ENCODE peak calls at places on chromosomes 7 and 10, in nine cellular contexts. K is heart right ventricle, W is aorta, U is heart left ventricle, P is suprapubic skin, D is HCT116, G is right lobe of liver, H is small intestine, I is tibial artery. L is an unnamed sample.

GRCh38 chr7:74269757-74270277 is 15.6 kb upstream of the RFC2 start:
- DNase-seq in K (no peak), W (peak; percentile 81), U (peak; percentile 59), P (no peak), D (peak; percentile 76), G (no peak), H (peak; percentile 71), I (peak; percentile 36), L (peak; percentile 76)

GRCh38 chr7:51366930-51367613 is 50.5 kb upstream of the COBL start:
- DNase-seq in K (no peak), W (no peak), U (peak; percentile 36), P (no peak), D (no peak), G (no peak), H (peak; percentile 71), I (no peak), L (peak; percentile 61)

GRCh38 chr7:26853788-26854393 is 10.5 kb downstream of the SKAP2 start:
- DNase-seq in K (no peak), W (no peak), U (no peak), P (no peak), D (peak; percentile 31), G (no peak), H (peak; percentile 45), I (no peak), L (peak; percentile 72)

GRCh38 chr7:107692501-107692900 is 31.9 kb downstream of the SLC26A4 start:
- DNase-seq in K (no peak), W (no peak), U (no peak), P (no peak), D (no peak), G (no peak), H (no peak), I (no peak), L (peak; percentile 15)

GRCh38 chr10:46544989-46545791 is 11.3 kb downstream of the GPRIN2 start:
- DNase-seq in K (no peak), W (peak; percentile 74), U (peak; percentile 13), P (peak; percentile 77), D (peak; percentile 10), G (no peak), H (peak; percentile 58), I (peak; percentile 16), L (peak; percentile 31)

GRCh38 chr7:93117327-93117726 is 452 bp downstream of the SAMD9 start:
- DNase-seq in K (no peak), W (no peak), U (no peak), P (no peak), D (no peak), G (no peak), H (peak; percentile 11), I (no peak), L (peak; percentile 21)

GRCh38 chr10:18325889-18326531 is 185.8 kb downstream of the CACNB2 start:
- DNase-seq in K (no peak), W (no peak), U (no peak), P (no peak), D (no peak), G (no peak), H (no peak), I (no peak), L (peak; percentile 20)

GRCh38 chr10:60384006-60384405 is 5.7 kb downstream of the ANK3 start:
- DNase-seq in K (no peak), W (no peak), U (no peak), P (no peak), D (no peak), G (no peak), H (no peak), I (no peak), L (peak; percentile 51)

GRCh38 chr7:74012842-74013249 is 15.1 kb upstream of the ELN start:
- DNase-seq in K (no peak), W (peak; percentile 90), U (no peak), P (no peak), D (no peak), G (no peak), H (no peak), I (peak; percentile 57), L (no peak)

GRCh38 chr10:129831150-129831549 is 132.9 kb downstream of the EBF3 start:
- DNase-seq in K (no peak), W (no peak), U (no peak), P (no peak), D (no peak), G (no peak), H (no peak), I (no peak), L (no peak)

GRCh38 chr7:136513744-136514143 is 354.7 kb upstream of the CHRM2 start:
- DNase-seq in K (no peak), W (no peak), U (no peak), P (no peak), D (no peak), G (no peak), H (no peak), I (no peak), L (no peak)

GRCh38 chr10:95531994-95532399 is 29.2 kb downstream of the SORBS1 start:
- DNase-seq in K (no peak), W (no peak), U (no peak), P (no peak), D (no peak), G (no peak), H (no peak), I (no peak), L (no peak)

GRCh38 chr10:42954776-42955492 is 121.9 kb upstream of the RET start:
- DNase-seq in K (no peak), W (peak; percentile 55), U (no peak), P (peak; percentile 65), D (no peak), G (no peak), H (no peak), I (no peak), L (no peak)

GRCh38 chr10:110317866-110318850 is 13.4 kb upstream of the SMNDC1 start:
- DNase-seq in K (no peak), W (no peak), U (no peak), P (no peak), D (no peak), G (no peak), H (no peak), I (no peak), L (no peak)

GRCh38 chr10:117412469-117413005 is 37.3 kb upstream of the PDZD8 start:
- DNase-seq in K (no peak), W (no peak), U (no peak), P (no peak), D (no peak), G (no peak), H (no peak), I (no peak), L (no peak)

GRCh38 chr10:9010931-9011670 is 956.6 kb downstream of the GATA3 start:
- DNase-seq in K (no peak), W (no peak), U (no peak), P (no peak), D (no peak), G (no peak), H (no peak), I (no peak), L (no peak)

GRCh38 chr7:34425194-34425593 is 232.8 kb upstream of the NPSR1 start:
- DNase-seq in K (no peak), W (no peak), U (no peak), P (no peak), D (no peak), G (no peak), H (no peak), I (no peak), L (no peak)

GRCh38 chr10:133173860-133174523 is 14.0 kb downstream of the KNDC1 start:
- DNase-seq in K (no peak), W (peak; percentile 55), U (no peak), P (peak; percentile 65), D (no peak), G (no peak), H (no peak), I (no peak), L (no peak)

GRCh38 chr7:15801565-15801964 is 115.1 kb upstream of the MEOX2 start:
- DNase-seq in K (no peak), W (no peak), U (no peak), P (no peak), D (no peak), G (no peak), H (no peak), I (peak; percentile 51), L (peak; percentile 24)

DNA sequence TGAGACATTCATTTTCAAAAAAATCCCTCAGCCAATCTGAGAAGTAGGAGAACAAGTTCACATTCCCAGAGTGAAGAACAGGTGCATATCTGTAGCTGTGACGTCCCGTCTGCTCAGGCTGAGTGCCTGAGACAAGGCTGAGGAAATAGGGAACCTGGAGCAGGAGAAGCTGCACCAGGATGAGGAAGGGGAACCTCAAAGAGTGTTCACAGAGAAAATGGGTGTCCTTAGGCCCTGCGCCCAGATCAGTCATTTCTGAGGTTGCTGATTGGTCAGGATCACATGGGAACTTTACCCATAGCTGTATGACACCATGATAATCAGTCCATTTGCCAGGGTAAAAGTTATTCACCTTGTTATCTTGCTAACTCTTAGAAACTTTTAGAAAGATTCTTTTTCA is 34.2 kb upstream of the TARP start:
- DNase-seq in K (no peak), W (no peak), U (no peak), P (no peak), D (no peak), G (no peak), H (no peak), I (no peak), L (no peak)
- H3K4me1 ChIP-seq in K (peaks cover 11% of the 10 kb centered on the region), W (no peaks in the 10 kb centered on the region), U (no peaks in the 10 kb centered on the region), P (peaks cover 13% of the 10 kb centered on the region), D (no peaks in the 10 kb centered on the region), G (no peaks in the 10 kb centered on the region), H (no peaks in the 10 kb centered on the region), I (no peaks in the 10 kb centered on the region), L (peaks cover 16% of the 10 kb centered on the region)

DNA sequence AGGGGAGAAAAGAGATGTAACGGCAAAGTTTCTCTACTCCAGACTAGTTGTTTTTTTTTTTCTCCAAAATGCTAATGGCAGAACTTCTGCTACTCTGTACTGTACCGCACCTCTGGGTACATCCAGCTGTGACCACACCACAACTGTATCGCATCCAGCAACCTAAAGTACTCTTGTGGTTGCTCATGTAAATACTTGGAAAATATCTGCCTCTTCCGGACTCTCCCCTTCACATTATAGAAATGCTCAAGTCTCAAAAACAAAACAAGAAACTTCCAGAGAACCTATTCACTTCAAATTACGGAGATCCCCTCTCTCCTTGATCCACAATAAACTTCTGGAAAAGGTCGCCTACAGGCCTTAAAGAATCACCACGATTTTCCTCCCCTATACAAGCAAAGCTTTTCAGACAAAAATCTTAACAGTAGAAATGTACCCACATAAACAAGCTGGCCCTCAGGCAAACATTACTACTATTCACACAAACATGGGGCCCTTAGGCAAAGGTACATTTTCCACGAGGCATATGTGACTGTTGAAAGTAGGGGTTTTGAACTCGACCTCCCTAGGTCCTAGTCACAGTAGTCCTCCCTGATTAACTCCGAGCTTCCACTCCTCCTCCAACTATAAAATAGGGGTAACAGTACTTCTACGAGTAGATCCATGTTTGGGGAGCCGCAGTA is 222.9 kb upstream of the MKLN1 start:
- DNase-seq in K (no peak), W (no peak), U (no peak), P (no peak), D (no peak), G (no peak), H (no peak), I (no peak), L (peak; percentile 28)
- H3K4me3 ChIP-seq in K (peak overlapping the region; percentile 79), W (no peak overlapping the region), U (peak overlapping the region; percentile 95), P (peak overlapping the region; percentile 99), D (no peak overlapping the region), G (no peak overlapping the region), H (no peak overlapping the region), I (peak overlapping the region; percentile 80), L (peak overlapping the region; percentile 85)

GRCh38 chr10:3876563-3876962 is 91.6 kb upstream of the KLF6 start:
- DNase-seq in K (no peak), W (no peak), U (no peak), P (no peak), D (no peak), G (no peak), H (peak; percentile 61), I (no peak), L (no peak)
- H3K4me1 ChIP-seq in K (peaks cover 11% of the 10 kb centered on the region), W (no peaks in the 10 kb centered on the region), U (peaks cover 5% of the 10 kb centered on the region), P (peaks cover 22% of the 10 kb centered on the region), D (peaks cover 18% of the 10 kb centered on the region), G (no peaks in the 10 kb centered on the region), H (peaks cover 11% of the 10 kb centered on the region), I (no peaks in the 10 kb centered on the region), L (peaks cover 11% of the 10 kb centered on the region)

GRCh38 chr7:11192506-11192905 is 218.8 kb downstream of the PHF14 start:
- DNase-seq in K (no peak), W (no peak), U (no peak), P (no peak), D (no peak), G (no peak), H (no peak), I (no peak), L (peak; percentile 76)
- H3K4me3 ChIP-seq in K (peak overlapping the region; percentile 56), W (no peak overlapping the region), U (peak overlapping the region; percentile 42), P (peak overlapping the region; percentile 29), D (no peak overlapping the region), G (no peak overlapping the region), H (no peak overlapping the region), I (peak overlapping the region; percentile 43), L (peak overlapping the region; percentile 83)